ENCODE peak calls at places on chromosomes 2 and 18, in eight cellular contexts. H is omental fat pad, Z is foreskin keratinocyte, L is choroid plexus epithelial cell, E is HepG2, X is HFFc6, S is adrenal gland, D is neural crest cell. I is an unnamed sample.

GRCh38 chr2:213726101-213726500 is 441.8 kb downstream of the SPAG16 start:
- DNase-seq in S (no peak), E (no peak), X (no peak), L (no peak), D (no peak), Z (no peak), H (no peak), I (no peak)

GRCh38 chr2:171316220-171316619 is 117.6 kb downstream of the METTL8 start:
- DNase-seq in X (no peak), Z (no peak), L (no peak), D (no peak), H (no peak), S (no peak), E (no peak), I (no peak)

GRCh38 chr2:179588486-179589145 is 272.8 kb downstream of the ZNF385B start:
- DNase-seq in X (no peak), H (no peak), Z (no peak), E (no peak), D (no peak), S (no peak), L (no peak), I (no peak)

GRCh38 chr2:193556766-193557470 is 1362.2 kb upstream of the TMEFF2 start:
- DNase-seq in Z (no peak), L (peak), H (no peak), D (no peak), X (no peak), S (no peak), E (no peak), I (peak)

GRCh38 chr18:68735498-68736343 is 20.8 kb upstream of the TMX3 start:
- DNase-seq in L (peak), X (peak), H (no peak), Z (no peak), D (no peak), E (peak), S (no peak), I (peak)

GRCh38 chr2:189763908-189764661 is 1.5 kb upstream of the OSGEPL1 start:
- DNase-seq in X (peak), D (no peak), E (peak), L (peak), Z (no peak), S (no peak), H (no peak), I (peak)

GRCh38 chr2:105734762-105735538 is 9.8 kb upstream of the NCK2 start:
- DNase-seq in L (peak), Z (peak), H (no peak), E (no peak), D (no peak), X (peak), S (no peak), I (peak)

GRCh38 chr2:88199912-88200682 is 30.0 kb downstream of the THNSL2 start:
- DNase-seq in E (peak), D (peak), Z (no peak), S (peak), H (no peak), L (peak), X (no peak), I (no peak)

GRCh38 chr2:233708942-233709341 is 3.8 kb upstream of the UGT1A5 start:
- DNase-seq in Z (no peak), L (no peak), H (no peak), S (no peak), D (no peak), X (no peak), E (no peak), I (peak)

GRCh38 chr2:25259744-25260124 is 82.0 kb downstream of the DNMT3A start:
- DNase-seq in S (no peak), H (no peak), D (no peak), L (no peak), Z (no peak), E (no peak), X (no peak), I (no peak)

GRCh38 chr2:224268441-224268840 is 133.5 kb downstream of the FAM124B start:
- DNase-seq in D (no peak), H (no peak), L (peak), E (peak), Z (peak), X (peak), S (no peak), I (peak)

GRCh38 chr2:175004730-175004979 is 526 bp downstream of the CHN1 start:
- DNase-seq in S (peak), E (no peak), D (no peak), H (no peak), L (no peak), Z (no peak), X (no peak), I (no peak)

GRCh38 chr2:2825516-2826208 is 494.6 kb upstream of the MYT1L start:
- DNase-seq in E (no peak), D (no peak), X (no peak), H (no peak), S (no peak), Z (no peak), L (no peak), I (no peak)

GRCh38 chr18:49814147-49814499 is 790 bp upstream of the ACAA2 start:
- DNase-seq in S (peak), X (peak), E (peak), Z (peak), D (peak), H (peak), L (peak), I (peak)

GRCh38 chr2:109335586-109336266 is 206.7 kb downstream of the SH3RF3 start:
- DNase-seq in D (no peak), L (peak), H (no peak), X (peak), E (no peak), S (no peak), Z (no peak), I (peak)

GRCh38 chr2:217922101-217923006 is 80.4 kb downstream of the TNS1 start:
- DNase-seq in E (no peak), Z (no peak), L (peak), D (no peak), S (no peak), H (no peak), X (no peak), I (no peak)

GRCh38 chr18:11387880-11388279 is 221.5 kb upstream of the SLC35G4 start:
- DNase-seq in D (no peak), Z (no peak), H (peak), S (peak), E (peak), X (peak), L (peak), I (peak)

GRCh38 chr2:173571021-173571821 is 216.5 kb downstream of the CDCA7 start:
- DNase-seq in D (no peak), H (no peak), E (peak), L (peak), S (peak), Z (no peak), X (peak), I (peak)

GRCh38 chr2:42722328-42723190 is 41.4 kb downstream of the OXER1 start:
- DNase-seq in H (peak), E (no peak), X (peak), D (no peak), L (peak), S (peak), Z (peak), I (peak)

GRCh38 chr2:28643911-28644334 is 107.7 kb upstream of the PPP1CB start:
- DNase-seq in E (no peak), H (no peak), Z (peak), S (no peak), L (peak), X (peak), D (no peak), I (peak)

GRCh38 chr18:46068763-46069162 is 3.3 kb downstream of the PSTPIP2 start:
- DNase-seq in X (no peak), H (no peak), Z (no peak), D (no peak), L (no peak), E (no peak), S (no peak), I (no peak)

DNA sequence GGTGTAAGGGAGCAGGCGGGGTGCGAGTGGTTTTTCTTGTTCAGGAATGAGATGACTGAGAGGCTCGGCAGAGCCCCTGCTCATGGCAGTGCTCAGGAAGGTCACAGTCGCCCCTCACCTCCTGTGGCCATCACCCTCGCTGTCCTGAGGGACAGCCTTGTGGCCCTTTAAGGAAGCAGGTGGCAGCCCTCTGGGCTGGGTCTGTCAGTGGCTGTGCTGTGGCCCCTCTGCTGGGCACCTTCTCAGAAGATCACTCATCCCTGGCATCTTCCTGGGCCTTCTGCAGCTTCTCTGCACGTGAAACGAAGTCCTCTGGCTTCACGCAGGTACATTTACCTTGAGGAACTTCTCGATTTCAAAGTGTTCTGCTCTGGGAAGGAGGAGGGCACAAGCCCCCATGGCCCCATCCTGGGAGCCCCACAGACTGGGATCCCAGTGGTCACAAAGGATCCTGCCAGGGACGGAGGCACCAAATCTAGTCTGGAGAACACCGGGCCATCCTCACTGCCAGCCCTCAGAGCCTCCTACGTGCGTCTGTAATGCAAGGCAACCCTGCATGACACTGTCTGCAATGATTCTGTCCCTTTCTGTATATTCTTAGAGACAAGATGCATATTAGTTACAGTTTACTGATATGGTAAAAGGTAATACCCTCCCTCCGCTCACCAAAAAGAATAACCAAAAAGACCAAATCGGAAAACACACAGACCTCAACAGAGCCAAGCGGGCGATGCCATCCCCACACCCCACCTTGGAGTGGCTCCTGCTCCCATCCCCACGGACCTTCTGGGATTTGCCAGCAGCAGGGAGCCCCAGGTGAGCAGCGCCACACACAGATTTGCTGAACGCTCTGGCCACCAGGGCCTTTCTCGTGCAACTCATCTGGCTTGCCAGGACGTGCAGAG is 25.9 kb upstream of the FAHD2A start:
- DNase-seq in S (no peak), L (no peak), D (no peak), Z (no peak), X (no peak), E (no peak), H (no peak), I (no peak)
- TF ChIP-seq CTCF in S (no peak), L (no peak), D (no peak), Z (no peak), X (no peak), E (no peak), H (no peak), I (no peak)

DNA sequence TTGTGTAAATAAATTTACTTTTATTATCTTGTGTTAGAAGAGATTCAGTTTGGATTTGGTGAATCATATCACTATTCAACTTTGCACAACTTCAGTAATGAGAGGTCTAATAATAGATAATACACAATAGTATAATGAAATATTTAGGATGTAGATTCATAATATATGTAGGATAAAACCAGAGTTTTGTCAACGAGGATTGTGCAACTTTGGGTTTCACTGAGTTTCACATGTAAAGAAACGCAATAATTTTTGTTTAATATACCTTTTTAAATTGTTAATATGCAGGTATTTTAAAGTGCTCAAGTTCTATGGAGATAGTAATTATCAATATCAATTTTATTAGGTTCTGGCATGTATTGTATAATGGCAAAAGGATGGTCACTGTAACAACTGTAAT is 5.3 kb downstream of the CALCRL start:
- DNase-seq in D (no peak), E (no peak), H (no peak), S (no peak), Z (no peak), L (no peak), X (no peak), I (no peak)
- TF ChIP-seq CTCF in D (no peak), E (no peak), H (no peak), S (no peak), Z (no peak), L (no peak), X (no peak), I (no peak)

GRCh38 chr2:187580462-187581124 is 26.4 kb upstream of the TFPI start:
- DNase-seq in Z (no peak), E (peak), X (peak), S (no peak), D (no peak), H (no peak), L (peak), I (peak)
- TF ChIP-seq CTCF in Z (peak), E (peak), X (peak), S (peak), D (peak), H (no peak), L (peak), I (peak)

GRCh38 chr2:238107525-238108422 is 7.6 kb downstream of the ESPNL start:
- DNase-seq in H (no peak), E (peak), D (no peak), S (peak), Z (no peak), X (no peak), L (no peak), I (no peak)

GRCh38 chr2:238105506-238106338 is 5.6 kb downstream of the ESPNL start:
- DNase-seq in X (no peak), S (peak), L (no peak), Z (no peak), H (no peak), D (no peak), E (no peak), I (no peak)

GRCh38 chr2:238108423-238109201 is 8.5 kb downstream of the ESPNL start:
- DNase-seq in Z (no peak), S (peak), E (no peak), X (no peak), L (no peak), D (no peak), H (no peak), I (no peak)

GRCh38 chr2:238106339-238106697 is 6.2 kb downstream of the ESPNL start:
- DNase-seq in D (no peak), S (peak), Z (no peak), H (no peak), E (no peak), X (no peak), L (no peak), I (no peak)

DNA sequence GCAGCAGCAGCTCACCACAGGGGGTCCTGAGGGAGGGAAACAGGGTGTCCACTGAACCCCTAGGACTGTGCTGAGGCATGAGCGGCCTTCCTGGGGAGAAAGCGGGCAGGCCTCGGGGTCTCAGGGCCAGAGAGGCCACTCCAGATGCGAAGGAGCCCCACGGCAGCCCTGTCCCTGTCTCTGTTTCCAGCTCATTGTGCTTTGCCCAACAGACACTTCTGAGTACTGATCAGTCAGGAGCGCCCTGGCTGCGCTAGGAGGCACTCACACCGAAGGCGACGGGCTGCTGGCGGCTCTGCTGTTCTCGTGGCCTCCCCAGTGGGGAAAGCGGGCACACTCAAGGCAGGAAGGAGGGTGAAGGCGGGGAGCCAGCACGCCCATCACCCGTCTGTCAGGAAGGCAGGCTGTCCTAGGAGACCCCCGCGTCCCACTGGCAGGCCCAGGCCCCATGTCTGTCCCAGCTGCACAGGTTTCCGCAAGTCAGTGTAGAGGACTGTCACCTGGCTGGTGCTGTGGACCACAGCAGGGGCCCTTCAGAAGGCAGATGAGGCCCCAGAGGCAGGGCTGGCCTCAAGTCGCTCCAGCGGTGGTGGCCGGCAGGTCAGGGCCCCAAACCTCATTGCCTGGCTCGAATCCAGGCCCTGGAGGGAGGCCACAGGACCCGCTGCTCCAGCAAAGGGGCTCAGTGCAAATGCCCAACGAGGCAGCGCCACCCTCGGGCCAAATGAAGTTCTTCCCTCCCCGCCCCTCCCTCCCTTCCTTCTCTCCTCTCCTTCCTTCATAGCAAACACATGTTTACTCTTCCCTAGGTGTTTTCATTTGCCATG is 6.8 kb downstream of the ESPNL start:
- DNase-seq in E (peak), L (peak), X (no peak), H (no peak), D (no peak), S (peak), Z (no peak), I (no peak)
- TF ChIP-seq CTCF in E (peak), L (peak), X (peak), H (no peak), D (peak), S (no peak), Z (peak), I (no peak)

DNA sequence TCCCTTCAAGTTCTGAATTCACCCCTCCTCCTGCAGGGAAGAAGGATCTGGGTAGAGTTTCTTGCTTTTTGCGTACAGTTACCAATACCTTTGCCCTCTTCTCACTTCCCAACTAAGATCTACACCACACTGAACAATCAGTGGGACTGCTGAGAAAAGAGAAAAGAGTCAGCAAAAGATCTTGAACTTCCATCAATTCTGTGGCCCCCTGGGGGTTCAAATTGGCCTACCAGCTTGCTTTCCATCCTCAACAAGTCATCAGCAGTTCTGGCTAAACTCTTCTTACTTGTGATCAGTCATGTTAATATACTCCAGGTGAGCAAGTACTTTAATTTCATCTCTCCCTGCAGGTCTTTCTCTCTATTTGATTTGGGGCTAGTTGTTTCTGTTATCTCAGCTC is 739.3 kb upstream of the LRRTM4 start:
- DNase-seq in S (no peak), X (no peak), L (no peak), H (no peak), D (no peak), E (no peak), Z (no peak), I (no peak)
- TF ChIP-seq CTCF in S (no peak), X (no peak), L (no peak), H (no peak), D (no peak), E (no peak), Z (no peak), I (no peak)

GRCh38 chr2:23760746-23761145 is 166.2 kb downstream of the ATAD2B start:
- DNase-seq in X (peak), D (no peak), Z (no peak), E (peak), L (peak), S (no peak), H (no peak), I (peak)
- TF ChIP-seq CTCF in X (peak), D (peak), Z (peak), E (no peak), L (peak), S (peak), H (no peak), I (peak)

GRCh38 chr2:65799455-65799854 is 367.1 kb upstream of the SPRED2 start:
- DNase-seq in E (no peak), L (no peak), H (no peak), D (no peak), X (no peak), Z (no peak), S (no peak), I (no peak)

GRCh38 chr2:65804777-65805176 is 372.4 kb upstream of the SPRED2 start:
- DNase-seq in E (no peak), D (no peak), L (no peak), X (no peak), H (no peak), Z (no peak), S (no peak), I (no peak)

GRCh38 chr2:65802298-65802942 is 370.0 kb upstream of the SPRED2 start:
- DNase-seq in E (no peak), S (no peak), L (no peak), Z (no peak), X (no peak), D (no peak), H (no peak), I (no peak)

GRCh38 chr2:65796259-65796658 is 363.9 kb upstream of the SPRED2 start:
- DNase-seq in S (no peak), Z (no peak), D (no peak), L (no peak), X (no peak), E (no peak), H (no peak), I (no peak)

GRCh38 chr2:65800998-65801397 is 368.6 kb upstream of the SPRED2 start:
- DNase-seq in H (no peak), L (peak), X (no peak), S (no peak), E (no peak), Z (no peak), D (no peak), I (peak)
- TF ChIP-seq CTCF in H (no peak), L (peak), X (peak), S (no peak), E (peak), Z (peak), D (peak), I (peak)

GRCh38 chr18:78727057-78727739 is 252.4 kb upstream of the SALL3 start:
- DNase-seq in E (no peak), Z (no peak), X (no peak), S (no peak), D (no peak), L (no peak), H (no peak), I (no peak)
- TF ChIP-seq CTCF in E (no peak), Z (no peak), X (no peak), S (no peak), D (no peak), L (no peak), H (no peak), I (no peak)

I was measured in fibroblast of mammary gland.